ENCODE peak calls at places on chromosome 15, in ten cellular contexts. T is pancreas, C is Calu3, P is IMR-90, E is upper lobe of right lung, L is mucosa of descending colon, Z is tibial artery, A is coronary artery, K is sigmoid colon, B is right lobe of liver. Y is an unnamed sample.

GRCh38 chr15:66858423-66859207 is 156.6 kb downstream of the SMAD6 start:
- DNase-seq in T (no peak), C (no peak), P (no peak), E (no peak), L (no peak), Z (no peak), A (peak; percentile 24), K (peak; percentile 20), B (no peak), Y (no peak)

GRCh38 chr15:100875976-100876375 is 3.7 kb upstream of the ALDH1A3 start:
- DNase-seq in T (no peak), C (no peak), P (no peak), E (no peak), L (no peak), Z (no peak), A (no peak), K (no peak), B (no peak), Y (no peak)

GRCh38 chr15:78628227-78628626 is 7.4 kb upstream of the CHRNA3 start:
- DNase-seq in T (no peak), C (no peak), P (no peak), E (peak; percentile 22), L (no peak), Z (no peak), A (no peak), K (no peak), B (no peak), Y (no peak)

GRCh38 chr15:57580866-57581265 is 10.8 kb upstream of the MYZAP start:
- DNase-seq in T (peak; percentile 55), C (peak; percentile 19), P (no peak), E (no peak), L (no peak), Z (no peak), A (peak; percentile 12), K (no peak), B (no peak), Y (no peak)

GRCh38 chr15:55859681-55860080 is 116.7 kb upstream of the PRTG start:
- DNase-seq in T (no peak), C (no peak), P (peak; percentile 28), E (no peak), L (no peak), Z (no peak), A (no peak), K (no peak), B (no peak), Y (no peak)

GRCh38 chr15:28014623-28015200 is 84.4 kb downstream of the OCA2 start:
- DNase-seq in T (no peak), C (no peak), P (no peak), E (no peak), L (no peak), Z (no peak), A (no peak), K (no peak), B (no peak), Y (no peak)

GRCh38 chr15:79453446-79453845 is 21.3 kb downstream of the MINAR1 start:
- DNase-seq in T (no peak), C (no peak), P (no peak), E (no peak), L (no peak), Z (no peak), A (no peak), K (no peak), B (no peak), Y (no peak)

GRCh38 chr15:77591960-77592613 is 40.6 kb downstream of the LINGO1 start:
- DNase-seq in T (no peak), C (no peak), P (no peak), E (no peak), L (no peak), Z (no peak), A (no peak), K (no peak), B (no peak), Y (no peak)

GRCh38 chr15:77549552-77550274 is 83.0 kb downstream of the LINGO1 start:
- DNase-seq in T (no peak), C (no peak), P (no peak), E (no peak), L (no peak), Z (no peak), A (no peak), K (no peak), B (no peak), Y (no peak)

DNA sequence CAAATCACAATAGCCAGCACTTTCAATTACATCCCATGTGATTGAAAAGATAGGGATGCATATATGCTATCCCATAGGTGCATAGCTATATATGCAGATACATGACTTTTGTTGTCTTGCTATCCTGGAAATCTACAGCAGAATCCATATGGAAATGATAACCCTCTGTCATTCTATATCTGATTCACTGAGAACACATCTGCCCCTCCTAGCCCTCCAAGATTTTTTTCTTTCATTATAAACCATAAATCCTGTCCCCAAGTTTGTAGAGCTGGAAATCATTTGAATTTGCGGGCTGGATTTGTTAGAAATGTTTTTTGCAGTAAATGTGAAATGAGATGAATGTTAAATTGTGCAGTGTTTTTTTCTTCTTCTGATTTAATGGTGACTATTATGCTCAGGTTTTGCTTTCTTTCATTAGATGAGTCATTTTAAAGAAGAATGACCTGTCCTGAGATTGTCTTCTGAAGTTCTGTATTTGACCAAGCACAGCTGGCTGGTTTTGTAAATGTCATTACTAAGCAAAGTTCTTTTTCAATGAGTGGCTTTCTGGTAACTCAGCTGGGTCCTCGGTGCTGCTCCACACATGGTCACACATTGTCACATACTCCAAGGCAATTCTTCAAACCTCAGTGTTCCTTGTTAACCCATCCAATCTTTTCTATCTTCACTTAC is 25.4 kb upstream of the ABHD17C start:
- DNase-seq in T (no peak), C (no peak), P (peak; percentile 70), E (no peak), L (no peak), Z (no peak), A (no peak), K (no peak), B (no peak), Y (no peak)
- TF ChIP-seq CTCF in T (no peak), C (no peak), P (no peak), E (no peak), L (no peak), Z (no peak), A (no peak), K (no peak), B (no peak), Y (no peak)

GRCh38 chr15:69504352-69505040 is 51.9 kb downstream of the RPLP1 start:
- DNase-seq in T (no peak), C (no peak), P (no peak), E (no peak), L (no peak), Z (no peak), A (no peak), K (no peak), B (no peak), Y (no peak)
- TF ChIP-seq CTCF in T (no peak), C (no peak), P (no peak), E (no peak), L (no peak), Z (no peak), A (no peak), K (no peak), B (no peak), Y (no peak)

GRCh38 chr15:43776101-43776717 is 557 bp downstream of the ELL3 start:
- DNase-seq in T (peak; percentile 58), C (no peak), P (no peak), E (peak; percentile 74), L (peak; percentile 84), Z (no peak), A (no peak), K (no peak), B (peak; percentile 58), Y (no peak)

GRCh38 chr15:43776718-43777292 is at the start of gene ELL3:
- DNase-seq in T (peak; percentile 86), C (peak; percentile 71), P (peak; percentile 59), E (peak; percentile 93), L (peak; percentile 92), Z (peak; percentile 78), A (peak; percentile 88), K (peak; percentile 86), B (peak; percentile 90), Y (peak; percentile 74)

GRCh38 chr15:43774062-43774461 is 2.7 kb downstream of the ELL3 start:
- DNase-seq in T (no peak), C (no peak), P (no peak), E (no peak), L (no peak), Z (no peak), A (no peak), K (no peak), B (no peak), Y (no peak)

GRCh38 chr15:43777293-43777819 is 590 bp upstream of the ELL3 start:
- DNase-seq in T (peak; percentile 86), C (peak; percentile 76), P (peak; percentile 55), E (peak; percentile 91), L (peak; percentile 87), Z (peak; percentile 77), A (peak; percentile 91), K (peak; percentile 91), B (peak; percentile 87), Y (peak; percentile 78)

GRCh38 chr15:43775411-43775965 is 1.3 kb downstream of the ELL3 start:
- DNase-seq in T (peak; percentile 71), C (peak; percentile 49), P (peak; percentile 58), E (peak; percentile 48), L (peak; percentile 73), Z (no peak), A (no peak), K (no peak), B (peak; percentile 54), Y (peak; percentile 33)
- TF ChIP-seq CTCF in T (peak; percentile 13), C (no peak), P (peak; percentile 30), E (peak; percentile 25), L (no peak), Z (no peak), A (no peak), K (peak; percentile 16), B (peak; percentile 64), Y (peak; percentile 34)

GRCh38 chr15:60683156-60683555 is 204.2 kb upstream of the ICE2 start:
- DNase-seq in T (no peak), C (no peak), P (no peak), E (no peak), L (no peak), Z (no peak), A (no peak), K (no peak), B (no peak), Y (no peak)

GRCh38 chr15:60682115-60682514 is 203.2 kb upstream of the ICE2 start:
- DNase-seq in T (no peak), C (no peak), P (peak; percentile 78), E (no peak), L (no peak), Z (no peak), A (no peak), K (no peak), B (no peak), Y (no peak)

GRCh38 chr15:60685346-60685937 is 206.5 kb upstream of the ICE2 start:
- DNase-seq in T (no peak), C (no peak), P (no peak), E (no peak), L (no peak), Z (no peak), A (no peak), K (no peak), B (no peak), Y (no peak)

GRCh38 chr15:60681353-60681752 is 202.4 kb upstream of the ICE2 start:
- DNase-seq in T (no peak), C (no peak), P (no peak), E (no peak), L (no peak), Z (no peak), A (no peak), K (no peak), B (no peak), Y (no peak)

DNA sequence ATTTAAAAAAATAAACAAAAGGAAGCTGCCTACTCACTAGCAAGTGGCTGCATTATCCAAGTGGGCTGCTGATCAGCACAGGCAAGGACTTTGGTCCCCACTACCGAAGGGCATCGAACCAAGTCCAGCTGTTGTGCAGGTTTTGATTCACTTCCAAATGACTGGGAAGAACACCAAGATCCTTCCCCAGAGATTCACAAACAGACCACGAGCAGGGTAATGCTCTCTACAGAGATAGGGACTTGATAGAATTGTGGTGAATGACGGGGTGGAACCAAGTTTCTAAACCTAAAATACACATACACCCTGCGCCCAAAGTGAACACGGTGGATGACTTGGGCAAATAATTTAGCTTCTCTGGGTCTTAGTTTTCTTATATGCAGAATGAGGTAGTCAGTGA is 203.7 kb upstream of the ICE2 start:
- DNase-seq in T (no peak), C (no peak), P (no peak), E (no peak), L (no peak), Z (no peak), A (no peak), K (no peak), B (peak; percentile 61), Y (no peak)
- TF ChIP-seq CTCF in T (no peak), C (no peak), P (no peak), E (no peak), L (no peak), Z (no peak), A (no peak), K (no peak), B (no peak), Y (no peak)

Y was measured in fibroblast of villous mesenchyme.